ENCODE peak calls at places on chromosomes 11 and 22, in five cellular contexts. One of them, this sample, is unnamed.

GRCh38 chr11:61345170-61345610 is 12.2 kb downstream of the TKFC start:
- DNase-seq in K562: no peak
- DNase-seq in HepG2: no peak
- DNase-seq in H1: no peak
- DNase-seq in GM12878: no peak
- DNase-seq in this sample: no peak

GRCh38 chr22:28884754-28885375 is 1.5 kb downstream of the ZNRF3 start:
- DNase-seq in GM12878: no peak
- DNase-seq in K562: peak; percentile 16
- DNase-seq in H1: no peak
- DNase-seq in HepG2: no peak
- DNase-seq in this sample: no peak

GRCh38 chr11:75052457-75052856 is 44.2 kb downstream of the OR2AT4 start:
- DNase-seq in HepG2: no peak
- DNase-seq in K562: no peak
- DNase-seq in GM12878: no peak
- DNase-seq in H1: no peak
- DNase-seq in this sample: no peak

GRCh38 chr11:121291896-121292502 is 572 bp upstream of the SC5D start:
- DNase-seq in H1: no peak
- DNase-seq in K562: peak; percentile 3
- DNase-seq in HepG2: no peak
- DNase-seq in GM12878: peak; percentile 51
- DNase-seq in this sample: no peak

GRCh38 chr22:42273855-42274451 is 3.5 kb upstream of the TCF20 start:
- DNase-seq in GM12878: no peak
- DNase-seq in K562: no peak
- DNase-seq in H1: no peak
- DNase-seq in HepG2: no peak
- DNase-seq in this sample: no peak

GRCh38 chr11:14894657-14895598 is 2.9 kb upstream of the CYP2R1 start:
- DNase-seq in HepG2: no peak
- DNase-seq in H1: no peak
- DNase-seq in K562: peak; percentile 71
- DNase-seq in GM12878: no peak
- DNase-seq in this sample: no peak

GRCh38 chr11:118930152-118930712 is 4.5 kb upstream of the BCL9L start:
- DNase-seq in K562: peak; percentile 90
- DNase-seq in H1: peak; percentile 97
- DNase-seq in GM12878: peak; percentile 51
- DNase-seq in HepG2: peak; percentile 75
- DNase-seq in this sample: peak; percentile 97

GRCh38 chr11:73889019-73889418 is 12.2 kb downstream of the PAAF1 start:
- DNase-seq in HepG2: no peak
- DNase-seq in K562: no peak
- DNase-seq in H1: no peak
- DNase-seq in GM12878: no peak
- DNase-seq in this sample: no peak

GRCh38 chr22:24305260-24305692 is 34.6 kb downstream of the SPECC1L start:
- DNase-seq in HepG2: no peak
- DNase-seq in H1: no peak
- DNase-seq in K562: no peak
- DNase-seq in GM12878: no peak
- DNase-seq in this sample: no peak

GRCh38 chr11:76602431-76602861 is 68.1 kb downstream of the LRRC32 start:
- DNase-seq in HepG2: no peak
- DNase-seq in GM12878: no peak
- DNase-seq in H1: no peak
- DNase-seq in K562: peak; percentile 18
- DNase-seq in this sample: no peak

GRCh38 chr11:9263840-9264380 is 1.2 kb downstream of the DENND5A start:
- DNase-seq in K562: peak; percentile 40
- DNase-seq in HepG2: peak; percentile 43
- DNase-seq in H1: no peak
- DNase-seq in GM12878: peak; percentile 82
- DNase-seq in this sample: no peak

GRCh38 chr11:120566176-120566575 is 54.6 kb downstream of the GRIK4 start:
- DNase-seq in GM12878: no peak
- DNase-seq in H1: no peak
- DNase-seq in K562: no peak
- DNase-seq in HepG2: no peak
- DNase-seq in this sample: peak; percentile 65

GRCh38 chr11:67610302-67610868 is 3.6 kb downstream of the NDUFV1 start:
- DNase-seq in K562: no peak
- DNase-seq in GM12878: no peak
- DNase-seq in H1: no peak
- DNase-seq in HepG2: no peak
- DNase-seq in this sample: no peak

GRCh38 chr11:76157891-76158290 is 48.4 kb downstream of the WNT11 start:
- DNase-seq in H1: no peak
- DNase-seq in GM12878: no peak
- DNase-seq in HepG2: no peak
- DNase-seq in K562: no peak
- DNase-seq in this sample: no peak

GRCh38 chr22:46584081-46584903 is 35.9 kb upstream of the GRAMD4 start:
- DNase-seq in HepG2: no peak
- DNase-seq in GM12878: no peak
- DNase-seq in K562: no peak
- DNase-seq in H1: no peak
- DNase-seq in this sample: no peak

GRCh38 chr11:72678524-72678923 is 4.3 kb upstream of the PDE2A start:
- DNase-seq in GM12878: no peak
- DNase-seq in K562: no peak
- DNase-seq in HepG2: no peak
- DNase-seq in H1: no peak
- DNase-seq in this sample: no peak

GRCh38 chr11:22797081-22797480 is 32.5 kb downstream of the SVIP start:
- DNase-seq in K562: no peak
- DNase-seq in HepG2: no peak
- DNase-seq in H1: no peak
- DNase-seq in GM12878: no peak
- DNase-seq in this sample: no peak

GRCh38 chr11:62981743-62982142 is 3.0 kb downstream of the SLC22A6 start:
- DNase-seq in GM12878: no peak
- DNase-seq in K562: no peak
- DNase-seq in H1: no peak
- DNase-seq in HepG2: no peak
- DNase-seq in this sample: no peak

GRCh38 chr22:30947821-30948454 is 20.6 kb downstream of the MORC2 start:
- DNase-seq in H1: no peak
- DNase-seq in HepG2: peak; percentile 26
- DNase-seq in GM12878: no peak
- DNase-seq in K562: peak; percentile 19
- DNase-seq in this sample: peak; percentile 16

GRCh38 chr22:48488611-48489456 is 1338.8 kb downstream of the BRD1 start:
- DNase-seq in HepG2: no peak
- DNase-seq in GM12878: no peak
- DNase-seq in K562: no peak
- DNase-seq in H1: no peak
- DNase-seq in this sample: no peak

GRCh38 chr11:34621876-34622275 is 983 bp downstream of the EHF start:
- DNase-seq in H1: no peak
- DNase-seq in K562: no peak
- DNase-seq in HepG2: peak; percentile 30
- DNase-seq in GM12878: no peak
- DNase-seq in this sample: no peak

GRCh38 chr11:129283141-129283540 is 91.0 kb upstream of the ARHGAP32 start:
- DNase-seq in GM12878: no peak
- DNase-seq in H1: no peak
- DNase-seq in K562: no peak
- DNase-seq in HepG2: peak; percentile 40
- DNase-seq in this sample: peak; percentile 55

GRCh38 chr11:62233730-62234129 is 8.3 kb upstream of the SCGB1D2 start:
- DNase-seq in K562: no peak
- DNase-seq in HepG2: no peak
- DNase-seq in H1: no peak
- DNase-seq in GM12878: no peak
- DNase-seq in this sample: no peak

GRCh38 chr11:72574534-72575460 is 99.4 kb downstream of the PDE2A start:
- DNase-seq in HepG2: no peak
- DNase-seq in H1: no peak
- DNase-seq in K562: no peak
- DNase-seq in GM12878: no peak
- DNase-seq in this sample: no peak

GRCh38 chr11:78432956-78433355 is 15.3 kb upstream of the GAB2 start:
- DNase-seq in K562: no peak
- DNase-seq in GM12878: no peak
- DNase-seq in HepG2: no peak
- DNase-seq in H1: no peak
- DNase-seq in this sample: no peak

GRCh38 chr11:45095691-45096010 is 50.8 kb upstream of the PRDM11 start:
- DNase-seq in H1: no peak
- DNase-seq in GM12878: no peak
- DNase-seq in K562: no peak
- DNase-seq in HepG2: no peak
- DNase-seq in this sample: no peak

GRCh38 chr22:25061605-25062377 is 109.3 kb downstream of the KIAA1671 start:
- DNase-seq in H1: no peak
- DNase-seq in GM12878: no peak
- DNase-seq in HepG2: no peak
- DNase-seq in K562: no peak
- DNase-seq in this sample: no peak

GRCh38 chr22:43827926-43828710 is 16.0 kb upstream of the EFCAB6 start:
- DNase-seq in K562: no peak
- DNase-seq in GM12878: no peak
- DNase-seq in H1: no peak
- DNase-seq in HepG2: no peak
- DNase-seq in this sample: no peak

GRCh38 chr11:124717786-124718634 is 21.7 kb upstream of the NRGN start:
- DNase-seq in HepG2: peak; percentile 6
- DNase-seq in GM12878: no peak
- DNase-seq in K562: no peak
- DNase-seq in H1: no peak
- DNase-seq in this sample: no peak

DNA sequence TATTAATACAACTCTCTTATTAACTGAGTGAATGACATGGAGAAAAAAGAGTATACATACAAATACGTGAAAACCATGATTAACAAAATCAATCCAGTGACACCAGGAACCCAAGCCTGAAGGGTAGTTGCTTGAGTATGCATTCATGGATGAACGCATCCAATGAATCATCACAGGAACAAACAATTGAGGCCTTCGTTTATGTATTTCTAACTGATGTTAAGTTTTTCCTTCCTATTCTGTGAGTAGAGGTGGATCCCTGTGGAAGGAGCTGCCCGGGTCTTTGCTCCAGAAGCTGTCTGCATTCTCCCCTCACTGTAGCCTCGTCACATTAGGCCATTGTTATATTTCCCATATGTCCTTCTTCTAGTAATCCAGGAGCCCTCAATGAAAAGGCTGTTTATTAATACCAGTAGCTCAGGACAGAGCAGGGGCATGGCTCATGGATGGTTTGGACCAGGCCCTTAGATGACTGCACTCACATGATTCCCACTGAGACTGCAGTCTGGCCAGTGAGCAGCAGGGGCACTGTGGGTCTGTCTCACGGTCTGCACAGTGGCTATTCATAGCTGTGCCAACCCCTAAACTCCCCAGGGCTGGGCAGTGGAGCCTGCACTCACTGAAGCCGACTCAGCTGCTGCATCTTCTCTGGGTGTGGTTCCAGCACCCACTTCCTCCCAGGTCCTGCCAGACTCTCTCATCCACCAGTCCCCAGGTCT is 128.1 kb upstream of the TOP3B start:
- DNase-seq in GM12878: peak; percentile 93
- DNase-seq in K562: peak; percentile 89
- DNase-seq in HepG2: no peak
- DNase-seq in H1: no peak
- DNase-seq in this sample: peak; percentile 46
- H2AFZ ChIP-seq in GM12878: peak overlapping the region; percentile 60
- H2AFZ ChIP-seq in K562: peak overlapping the region; percentile 34
- H2AFZ ChIP-seq in HepG2: no peak overlapping the region
- H2AFZ ChIP-seq in H1: no peak overlapping the region
- H2AFZ ChIP-seq in this sample: peak overlapping the region; percentile 91

GRCh38 chr11:114219559-114220349 is 76.4 kb upstream of the NNMT start:
- DNase-seq in HepG2: no peak
- DNase-seq in H1: no peak
- DNase-seq in K562: peak; percentile 80
- DNase-seq in GM12878: no peak
- DNase-seq in this sample: no peak
- TF ChIP-seq ATF3 in HepG2: no peak
- TF ChIP-seq ATF3 in H1: no peak
- TF ChIP-seq ATF3 in K562: peak; percentile 70
- TF ChIP-seq ATF3 in GM12878: no peak
- TF ChIP-seq ATF3 in this sample: no peak

GRCh38 chr11:93730108-93731107 is 10.9 kb downstream of the TAF1D start:
- DNase-seq in K562: no peak
- DNase-seq in GM12878: no peak
- DNase-seq in HepG2: no peak
- DNase-seq in H1: no peak
- DNase-seq in this sample: no peak
- TF ChIP-seq POLR2AphosphoS5 in K562: no peak
- TF ChIP-seq POLR2AphosphoS5 in GM12878: no peak
- TF ChIP-seq POLR2AphosphoS5 in HepG2: no peak
- TF ChIP-seq POLR2AphosphoS5 in H1: no peak
- TF ChIP-seq POLR2AphosphoS5 in this sample: peak; percentile 15

GRCh38 chr11:112511271-112511670 is 250.6 kb upstream of the PLET1 start:
- DNase-seq in GM12878: no peak
- DNase-seq in HepG2: no peak
- DNase-seq in K562: no peak
- DNase-seq in H1: no peak
- DNase-seq in this sample: no peak
- H2AFZ ChIP-seq in GM12878: no peak overlapping the region
- H2AFZ ChIP-seq in HepG2: no peak overlapping the region
- H2AFZ ChIP-seq in K562: no peak overlapping the region
- H2AFZ ChIP-seq in H1: no peak overlapping the region
- H2AFZ ChIP-seq in this sample: no peak overlapping the region

DNA sequence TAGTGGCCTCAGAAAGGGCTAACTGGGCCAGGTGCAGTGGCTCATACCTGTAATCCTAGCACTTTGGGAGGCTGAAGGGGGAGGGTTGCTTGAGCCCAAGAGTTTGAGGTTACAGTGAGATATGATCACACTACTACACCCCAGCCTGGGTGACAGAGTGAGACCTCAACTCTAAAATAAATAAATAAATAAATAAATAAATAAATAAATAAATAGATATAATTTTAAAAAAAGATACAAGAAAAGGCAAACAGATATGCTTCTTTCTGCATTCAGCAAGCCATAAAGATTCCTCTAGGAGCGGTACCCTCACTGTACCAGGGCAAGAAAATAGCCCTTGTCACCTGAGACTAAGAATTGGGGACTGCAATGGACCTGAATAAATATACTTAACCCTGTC is 1.3 kb upstream of the RSPH14 start:
- DNase-seq in K562: no peak
- DNase-seq in HepG2: no peak
- DNase-seq in H1: no peak
- DNase-seq in GM12878: no peak
- DNase-seq in this sample: no peak
- TF ChIP-seq ATF3 in K562: no peak
- TF ChIP-seq ATF3 in HepG2: no peak
- TF ChIP-seq ATF3 in H1: no peak
- TF ChIP-seq ATF3 in GM12878: no peak
- TF ChIP-seq ATF3 in this sample: no peak